ENCODE peak calls at places on chromosomes 11 and 22, in four cellular contexts. One of them, this sample, is unnamed.

GRCh38 chr11:6927030-6927617 is 898 bp downstream of the ZNF215 start:
- DNase-seq in H9: no peak
- DNase-seq in mesendoderm: peak
- DNase-seq in IMR-90: no peak
- DNase-seq in this sample: no peak

GRCh38 chr22:27617214-27617881 is 184.2 kb downstream of the MN1 start:
- DNase-seq in H9: no peak
- DNase-seq in mesendoderm: no peak
- DNase-seq in IMR-90: no peak
- DNase-seq in this sample: no peak

GRCh38 chr22:25666308-25666707 is 75.7 kb upstream of the MYO18B start:
- DNase-seq in H9: peak
- DNase-seq in mesendoderm: peak
- DNase-seq in IMR-90: no peak
- DNase-seq in this sample: peak

GRCh38 chr11:10413268-10413667 is 41.8 kb upstream of the AMPD3 start:
- DNase-seq in H9: no peak
- DNase-seq in mesendoderm: peak
- DNase-seq in IMR-90: peak
- DNase-seq in this sample: peak

GRCh38 chr11:96113100-96113710 is 189.3 kb upstream of the MTMR2 start:
- DNase-seq in H9: no peak
- DNase-seq in mesendoderm: no peak
- DNase-seq in IMR-90: peak
- DNase-seq in this sample: peak

GRCh38 chr11:65571420-65571819 is 918 bp upstream of the FAM89B start:
- DNase-seq in H9: no peak
- DNase-seq in mesendoderm: no peak
- DNase-seq in IMR-90: no peak
- DNase-seq in this sample: no peak

GRCh38 chr11:104003491-104003890 is 32.9 kb upstream of the DDI1 start:
- DNase-seq in H9: no peak
- DNase-seq in mesendoderm: no peak
- DNase-seq in IMR-90: peak
- DNase-seq in this sample: peak

GRCh38 chr11:68354181-68354872 is 41.9 kb downstream of the LRP5 start:
- DNase-seq in H9: no peak
- DNase-seq in mesendoderm: peak
- DNase-seq in IMR-90: peak
- DNase-seq in this sample: peak

GRCh38 chr11:5476184-5476819 is 12.2 kb upstream of the OR52D1 start:
- DNase-seq in H9: peak
- DNase-seq in mesendoderm: peak
- DNase-seq in IMR-90: peak
- DNase-seq in this sample: peak

GRCh38 chr22:19981171-19981960 is 35.3 kb downstream of the ARVCF start:
- DNase-seq in H9: no peak
- DNase-seq in mesendoderm: no peak
- DNase-seq in IMR-90: no peak
- DNase-seq in this sample: no peak

GRCh38 chr11:121829159-121829643 is 286.8 kb downstream of the BLID start:
- DNase-seq in H9: no peak
- DNase-seq in mesendoderm: no peak
- DNase-seq in IMR-90: peak
- DNase-seq in this sample: peak

GRCh38 chr11:105673089-105673488 is 63.2 kb downstream of the GRIA4 start:
- DNase-seq in H9: peak
- DNase-seq in mesendoderm: peak
- DNase-seq in IMR-90: peak
- DNase-seq in this sample: peak

GRCh38 chr11:46533396-46534110 is 60.3 kb downstream of the AMBRA1 start:
- DNase-seq in H9: no peak
- DNase-seq in mesendoderm: no peak
- DNase-seq in IMR-90: no peak
- DNase-seq in this sample: no peak

GRCh38 chr22:19909350-19910179 is 32.0 kb upstream of the COMT start:
- DNase-seq in H9: peak
- DNase-seq in mesendoderm: peak
- DNase-seq in IMR-90: peak
- DNase-seq in this sample: peak

GRCh38 chr11:68362801-68363379 is 50.5 kb downstream of the LRP5 start:
- DNase-seq in H9: no peak
- DNase-seq in mesendoderm: no peak
- DNase-seq in IMR-90: no peak
- DNase-seq in this sample: no peak

DNA sequence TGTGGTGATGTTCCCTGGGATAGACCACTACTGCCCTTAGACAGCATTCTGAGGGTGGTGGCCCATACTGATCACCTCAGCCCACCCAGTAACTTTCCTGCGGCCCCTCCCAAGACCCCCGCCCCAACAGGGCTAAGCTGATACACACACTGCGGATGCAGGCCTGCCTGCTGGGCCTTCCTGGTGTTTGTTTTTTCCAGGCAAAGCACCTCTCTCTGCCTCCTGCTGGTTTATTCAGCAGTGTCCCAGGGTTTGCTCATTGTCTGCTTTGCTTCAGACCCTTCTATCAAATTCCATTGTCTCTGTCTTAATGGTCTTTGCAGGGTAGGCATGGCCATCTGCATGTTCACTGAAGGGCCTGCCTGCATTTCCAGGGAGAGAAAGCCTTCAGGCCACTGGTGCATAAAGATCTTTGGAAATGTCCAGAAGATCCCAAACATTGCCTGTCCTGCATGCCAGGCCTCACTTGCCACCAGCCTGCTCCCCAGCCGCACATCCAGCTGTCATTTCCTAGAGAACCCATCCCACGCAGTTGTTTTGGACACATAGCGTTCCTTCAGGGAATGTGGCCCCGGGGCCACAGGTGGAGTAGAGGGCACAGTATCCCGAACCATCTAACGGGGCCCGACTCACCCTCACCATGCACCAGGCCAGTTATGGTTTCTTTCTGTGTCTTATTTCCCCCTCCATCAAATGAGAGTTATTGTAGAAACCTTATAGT is 50.2 kb downstream of the BCR start:
- DNase-seq in H9: peak
- DNase-seq in mesendoderm: peak
- DNase-seq in IMR-90: no peak
- DNase-seq in this sample: no peak
- H2BK120ac ChIP-seq in H9: no peak
- H2BK120ac ChIP-seq in mesendoderm: peak
- H2BK120ac ChIP-seq in IMR-90: no peak
- H2BK120ac ChIP-seq in this sample: no peak

DNA sequence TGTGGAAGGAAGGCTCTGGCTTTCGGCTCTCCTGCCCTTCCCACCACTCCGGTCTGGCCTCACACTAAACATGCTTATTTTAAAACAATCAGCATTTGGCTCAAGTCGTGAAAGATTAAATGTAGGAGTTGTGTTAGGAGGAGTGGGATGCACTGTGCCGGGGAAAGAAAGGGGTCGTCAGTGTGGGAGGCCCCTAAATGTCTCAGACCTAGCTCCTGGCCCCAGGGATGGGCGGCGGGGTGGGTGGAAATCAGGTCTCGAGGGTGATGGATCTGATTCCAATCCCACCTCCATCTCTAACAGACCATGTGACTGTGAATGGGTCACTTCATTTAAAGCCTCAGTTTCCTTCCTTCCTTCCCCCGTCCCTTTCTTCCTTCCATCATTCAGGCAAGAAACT is 6.9 kb upstream of the SHISAL1 start:
- DNase-seq in H9: no peak
- DNase-seq in mesendoderm: no peak
- DNase-seq in IMR-90: no peak
- DNase-seq in this sample: no peak
- H2BK120ac ChIP-seq in H9: no peak
- H2BK120ac ChIP-seq in mesendoderm: no peak
- H2BK120ac ChIP-seq in IMR-90: no peak
- H2BK120ac ChIP-seq in this sample: no peak

GRCh38 chr11:133992121-133992520 is 35.4 kb upstream of the IGSF9B start:
- DNase-seq in H9: no peak
- DNase-seq in mesendoderm: peak
- DNase-seq in IMR-90: no peak
- DNase-seq in this sample: no peak

GRCh38 chr11:133996671-133997070 is 39.9 kb upstream of the IGSF9B start:
- DNase-seq in H9: no peak
- DNase-seq in mesendoderm: no peak
- DNase-seq in IMR-90: no peak
- DNase-seq in this sample: no peak

GRCh38 chr11:133995066-133995465 is 38.3 kb upstream of the IGSF9B start:
- DNase-seq in H9: no peak
- DNase-seq in mesendoderm: no peak
- DNase-seq in IMR-90: no peak
- DNase-seq in this sample: no peak

GRCh38 chr11:133993107-133993506 is 36.3 kb upstream of the IGSF9B start:
- DNase-seq in H9: no peak
- DNase-seq in mesendoderm: no peak
- DNase-seq in IMR-90: no peak
- DNase-seq in this sample: no peak

DNA sequence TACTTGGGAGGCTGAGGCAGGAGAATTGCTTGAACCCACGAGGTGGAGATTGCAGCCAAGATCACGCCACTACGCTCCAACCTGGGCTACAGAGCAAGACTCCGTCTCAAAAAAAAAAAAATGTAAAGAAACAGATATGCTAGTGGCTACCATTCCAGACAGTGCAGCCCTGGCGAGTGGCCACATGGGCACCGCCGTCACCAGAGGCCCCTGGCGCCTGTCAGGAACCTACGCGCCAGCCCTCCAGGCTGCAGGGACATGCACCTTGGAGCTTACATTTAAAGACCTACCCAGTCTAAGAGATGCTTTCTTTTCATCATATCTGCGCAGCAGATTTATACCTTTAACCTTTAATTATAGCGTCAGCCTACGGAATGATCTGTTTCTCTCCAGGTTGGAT is 37.2 kb upstream of the IGSF9B start:
- DNase-seq in H9: no peak
- DNase-seq in mesendoderm: no peak
- DNase-seq in IMR-90: no peak
- DNase-seq in this sample: no peak
- H2BK120ac ChIP-seq in H9: no peak
- H2BK120ac ChIP-seq in mesendoderm: no peak
- H2BK120ac ChIP-seq in IMR-90: no peak
- H2BK120ac ChIP-seq in this sample: no peak

DNA sequence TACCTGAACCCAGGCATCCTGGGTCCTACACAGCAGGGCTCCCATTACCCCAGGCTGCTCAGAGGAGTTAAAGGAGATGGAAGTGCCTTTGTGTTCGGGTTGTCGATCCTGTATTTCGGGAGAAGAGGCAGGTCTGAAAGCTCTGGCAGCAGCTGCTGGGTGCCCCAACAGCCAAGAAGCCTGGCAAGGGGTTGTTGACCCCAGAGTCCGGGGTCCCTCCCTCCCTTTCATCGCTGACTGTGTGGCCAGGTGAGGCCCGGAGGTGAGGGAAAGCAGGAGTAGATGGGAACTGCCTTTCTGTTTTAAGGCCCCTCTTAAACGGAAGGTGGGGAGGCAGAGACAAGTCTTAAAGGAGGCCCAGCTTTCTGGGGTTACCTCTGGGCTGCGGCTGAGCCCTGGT is 106.0 kb upstream of the SYT13 start:
- DNase-seq in H9: no peak
- DNase-seq in mesendoderm: no peak
- DNase-seq in IMR-90: no peak
- DNase-seq in this sample: no peak
- H2BK120ac ChIP-seq in H9: no peak
- H2BK120ac ChIP-seq in mesendoderm: no peak
- H2BK120ac ChIP-seq in IMR-90: no peak
- H2BK120ac ChIP-seq in this sample: peak

GRCh38 chr22:23047265-23047664 is 23.1 kb upstream of the GNAZ start:
- DNase-seq in H9: no peak
- DNase-seq in mesendoderm: no peak
- DNase-seq in IMR-90: no peak
- DNase-seq in this sample: no peak

GRCh38 chr22:23047742-23048141 is 22.6 kb upstream of the GNAZ start:
- DNase-seq in H9: peak
- DNase-seq in mesendoderm: no peak
- DNase-seq in IMR-90: no peak
- DNase-seq in this sample: no peak

GRCh38 chr22:23045461-23045860 is 24.9 kb upstream of the GNAZ start:
- DNase-seq in H9: no peak
- DNase-seq in mesendoderm: no peak
- DNase-seq in IMR-90: no peak
- DNase-seq in this sample: no peak

GRCh38 chr22:23042179-23042578 is 28.1 kb upstream of the GNAZ start:
- DNase-seq in H9: no peak
- DNase-seq in mesendoderm: no peak
- DNase-seq in IMR-90: no peak
- DNase-seq in this sample: no peak

DNA sequence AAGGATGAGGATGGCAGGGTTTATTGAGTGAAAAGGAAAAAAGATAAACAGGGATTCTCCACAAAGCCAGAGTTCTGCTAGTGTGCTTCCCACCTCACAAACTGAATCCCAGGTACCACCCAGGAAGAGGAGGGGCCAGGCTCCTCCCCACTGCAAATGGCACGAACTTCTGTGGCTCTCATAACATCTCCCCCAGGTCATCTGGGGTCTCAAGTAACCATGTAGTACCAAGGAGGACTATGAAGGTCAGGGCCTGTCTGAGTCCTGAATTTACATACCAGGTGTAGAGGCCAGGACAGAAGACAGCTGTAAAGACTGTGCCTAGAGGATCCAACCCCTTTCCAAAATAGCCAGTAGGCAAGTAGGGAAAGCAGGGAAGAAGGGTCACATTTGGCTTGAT is 25.7 kb upstream of the GNAZ start:
- DNase-seq in H9: no peak
- DNase-seq in mesendoderm: no peak
- DNase-seq in IMR-90: no peak
- DNase-seq in this sample: no peak
- H2BK120ac ChIP-seq in H9: no peak
- H2BK120ac ChIP-seq in mesendoderm: no peak
- H2BK120ac ChIP-seq in IMR-90: no peak
- H2BK120ac ChIP-seq in this sample: no peak

GRCh38 chr11:119478711-119479285 is 55.8 kb upstream of the THY1 start:
- DNase-seq in H9: peak
- DNase-seq in mesendoderm: peak
- DNase-seq in IMR-90: no peak
- DNase-seq in this sample: no peak

GRCh38 chr11:119473901-119474681 is 51.1 kb upstream of the THY1 start:
- DNase-seq in H9: peak
- DNase-seq in mesendoderm: no peak
- DNase-seq in IMR-90: no peak
- DNase-seq in this sample: no peak

GRCh38 chr11:119474682-119475596 is 52.0 kb upstream of the THY1 start:
- DNase-seq in H9: peak
- DNase-seq in mesendoderm: peak
- DNase-seq in IMR-90: peak
- DNase-seq in this sample: peak

GRCh38 chr11:119476666-119477331 is 53.8 kb upstream of the THY1 start:
- DNase-seq in H9: peak
- DNase-seq in mesendoderm: no peak
- DNase-seq in IMR-90: no peak
- DNase-seq in this sample: no peak

GRCh38 chr11:119476038-119476437 is 53.1 kb upstream of the THY1 start:
- DNase-seq in H9: no peak
- DNase-seq in mesendoderm: no peak
- DNase-seq in IMR-90: no peak
- DNase-seq in this sample: no peak
- H2BK120ac ChIP-seq in H9: no peak
- H2BK120ac ChIP-seq in mesendoderm: no peak
- H2BK120ac ChIP-seq in IMR-90: no peak
- H2BK120ac ChIP-seq in this sample: no peak

GRCh38 chr22:47795477-47796127 is 1033.2 kb downstream of the TBC1D22A start:
- DNase-seq in H9: peak
- DNase-seq in mesendoderm: peak
- DNase-seq in IMR-90: no peak
- DNase-seq in this sample: no peak
- H2BK120ac ChIP-seq in H9: no peak
- H2BK120ac ChIP-seq in mesendoderm: no peak
- H2BK120ac ChIP-seq in IMR-90: no peak
- H2BK120ac ChIP-seq in this sample: no peak